ENCODE peak calls at places on chromosome 10, in seven cellular contexts. S, D, M, Y, O, H and U are unnamed samples. For H3K9me3, the result is how much of the 10 kb centered on the place peaks cover.

GRCh38 chr10:61628875-61629513 is 33.7 kb upstream of the CABCOCO1 start:
- DNase-seq in S (no peak), D (peak), M (no peak), Y (peak), O (no peak), H (no peak), U (no peak)

GRCh38 chr10:104336829-104337526 is 1.3 kb downstream of the ITPRIP start:
- DNase-seq in S (no peak), D (peak), M (no peak), Y (peak), O (no peak), H (peak), U (no peak)

GRCh38 chr10:62626817-62627216 is 177.7 kb upstream of the ADO start:
- DNase-seq in S (no peak), D (no peak), M (no peak), Y (no peak), O (no peak), H (no peak), U (no peak)

GRCh38 chr10:117411440-117412428 is 36.5 kb upstream of the PDZD8 start:
- DNase-seq in S (no peak), D (peak), M (no peak), Y (no peak), O (no peak), H (peak), U (no peak)

GRCh38 chr10:82722273-82722672 is 847.3 kb downstream of the NRG3 start:
- DNase-seq in S (no peak), D (no peak), M (no peak), Y (no peak), O (no peak), H (no peak), U (no peak)

GRCh38 chr10:102408728-102409603 is 9.6 kb downstream of the PSD start:
- DNase-seq in S (no peak), D (no peak), M (no peak), Y (no peak), O (no peak), H (peak), U (no peak)

GRCh38 chr10:117621795-117622420 is 79.4 kb downstream of the EMX2 start:
- DNase-seq in S (no peak), D (no peak), M (no peak), Y (no peak), O (no peak), H (no peak), U (no peak)

GRCh38 chr10:68106656-68107055 is 2.6 kb upstream of the MYPN start:
- DNase-seq in S (no peak), D (no peak), M (no peak), Y (no peak), O (no peak), H (no peak), U (peak)

GRCh38 chr10:30812018-30812851 is 182.7 kb upstream of the LYZL2 start:
- DNase-seq in S (no peak), D (peak), M (no peak), Y (no peak), O (no peak), H (no peak), U (no peak)

GRCh38 chr10:53469383-53469782 is 696.8 kb upstream of the MBL2 start:
- DNase-seq in S (no peak), D (no peak), M (no peak), Y (no peak), O (no peak), H (no peak), U (no peak)

GRCh38 chr10:11113156-11113555 is 95.5 kb downstream of the CELF2 start:
- DNase-seq in S (no peak), D (no peak), M (no peak), Y (no peak), O (peak), H (peak), U (no peak)

GRCh38 chr10:29317423-29318021 is 28.7 kb downstream of the LYZL1 start:
- DNase-seq in S (no peak), D (no peak), M (no peak), Y (peak), O (no peak), H (no peak), U (no peak)

GRCh38 chr10:86970152-86970886 is 2.0 kb downstream of the ADIRF start:
- DNase-seq in S (peak), D (no peak), M (no peak), Y (no peak), O (no peak), H (no peak), U (no peak)

GRCh38 chr10:3873728-3874461 is 88.9 kb upstream of the KLF6 start:
- DNase-seq in S (peak), D (peak), M (no peak), Y (peak), O (peak), H (peak), U (peak)

GRCh38 chr10:47316131-47316530 is 6.1 kb upstream of the GDF2 start:
- DNase-seq in S (no peak), D (no peak), M (no peak), Y (no peak), O (no peak), H (no peak), U (no peak)

GRCh38 chr10:121438320-121438719 is 159.9 kb downstream of the FGFR2 start:
- DNase-seq in S (no peak), D (no peak), M (no peak), Y (no peak), O (no peak), H (no peak), U (no peak)

GRCh38 chr10:33291053-33291592 is 43.3 kb downstream of the NRP1 start:
- DNase-seq in S (no peak), D (no peak), M (no peak), Y (peak), O (no peak), H (no peak), U (no peak)

GRCh38 chr10:58465641-58466040 is 47.0 kb upstream of the BICC1 start:
- DNase-seq in S (no peak), D (no peak), M (no peak), Y (no peak), O (no peak), H (no peak), U (no peak)

GRCh38 chr10:72800000-72800740 is 93.4 kb upstream of the OIT3 start:
- DNase-seq in S (no peak), D (peak), M (no peak), Y (peak), O (no peak), H (no peak), U (no peak)

GRCh38 chr10:110279062-110279986 is 25.4 kb downstream of the SMNDC1 start:
- DNase-seq in S (peak), D (peak), M (no peak), Y (peak), O (peak), H (peak), U (no peak)

GRCh38 chr10:11318812-11319598 is 292.4 kb downstream of the USP6NL start:
- DNase-seq in S (no peak), D (no peak), M (no peak), Y (no peak), O (no peak), H (no peak), U (no peak)

GRCh38 chr10:58641095-58641531 is 128.4 kb downstream of the BICC1 start:
- DNase-seq in S (peak), D (no peak), M (no peak), Y (peak), O (no peak), H (no peak), U (no peak)

GRCh38 chr10:43236176-43236850 is 30.6 kb downstream of the RASGEF1A start:
- DNase-seq in S (no peak), D (no peak), M (no peak), Y (no peak), O (no peak), H (no peak), U (no peak)

GRCh38 chr10:31031666-31032514 is at the start of gene ZNF438:
- DNase-seq in S (peak), D (peak), M (peak), Y (peak), O (peak), H (peak), U (peak)

GRCh38 chr10:12981570-12981969 is 19.9 kb downstream of the CCDC3 start:
- DNase-seq in S (peak), D (no peak), M (no peak), Y (no peak), O (no peak), H (no peak), U (no peak)

GRCh38 chr10:92849234-92849525 is 860 bp downstream of the EXOC6 start:
- DNase-seq in S (no peak), D (peak), M (no peak), Y (no peak), O (no peak), H (no peak), U (no peak)

GRCh38 chr10:100653238-100653956 is 92.0 kb upstream of the PAX2 start:
- DNase-seq in S (no peak), D (no peak), M (no peak), Y (no peak), O (no peak), H (no peak), U (no peak)
- TF ChIP-seq EZH2 in S (no peak), D (peak), M (no peak), Y (no peak), O (no peak), H (no peak), U (no peak)

GRCh38 chr10:128009768-128010167 is 102.9 kb downstream of the PTPRE start:
- DNase-seq in S (no peak), D (peak), M (no peak), Y (no peak), O (no peak), H (no peak), U (no peak)

GRCh38 chr10:128009357-128009756 is 102.5 kb downstream of the PTPRE start:
- DNase-seq in S (no peak), D (no peak), M (no peak), Y (no peak), O (no peak), H (no peak), U (no peak)

GRCh38 chr10:128007017-128007416 is 100.1 kb downstream of the PTPRE start:
- DNase-seq in S (no peak), D (peak), M (no peak), Y (no peak), O (no peak), H (no peak), U (no peak)

GRCh38 chr10:128007971-128008370 is 101.1 kb downstream of the PTPRE start:
- DNase-seq in S (no peak), D (no peak), M (no peak), Y (no peak), O (no peak), H (no peak), U (no peak)

DNA sequence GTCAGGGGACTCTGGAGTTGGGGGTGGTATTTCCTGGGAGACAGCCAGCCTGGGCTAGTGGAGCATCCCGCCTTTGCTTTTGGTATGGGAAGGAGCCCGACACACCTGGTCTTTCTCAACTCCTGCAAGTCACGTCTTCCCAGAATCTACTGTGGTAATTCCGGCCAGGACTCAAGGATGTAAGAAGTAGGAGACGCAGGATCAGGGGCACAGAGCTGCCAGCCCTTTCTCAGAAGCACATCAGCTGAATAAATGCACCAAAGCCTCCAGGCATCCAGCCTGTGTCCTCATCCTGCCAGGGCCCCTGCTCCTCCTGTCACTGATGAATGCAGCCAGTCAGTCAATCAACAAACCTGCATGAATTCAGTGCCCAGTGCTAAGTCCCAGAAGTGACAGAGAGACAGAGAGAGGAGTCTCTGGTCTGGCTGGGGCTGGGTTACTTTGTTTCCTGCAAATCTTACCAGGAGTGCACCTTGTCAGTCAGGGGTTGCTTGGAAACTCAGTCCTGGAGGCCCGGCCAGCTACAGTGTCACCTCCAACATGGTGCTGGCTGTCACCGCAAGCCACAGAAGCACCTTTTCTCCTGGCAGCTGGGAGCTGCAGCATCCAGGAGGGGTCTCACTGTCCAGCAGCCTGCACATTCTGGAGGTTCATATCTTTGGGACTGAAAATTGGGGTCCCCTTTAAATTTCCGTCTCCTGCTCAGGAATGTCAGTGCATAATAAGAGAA is 101.8 kb downstream of the PTPRE start:
- DNase-seq in S (no peak), D (no peak), M (no peak), Y (no peak), O (no peak), H (no peak), U (no peak)
- TF ChIP-seq POLR2AphosphoS5 in S (no peak), D (peak), M (no peak), Y (no peak), O (no peak), H (no peak), U (no peak)

DNA sequence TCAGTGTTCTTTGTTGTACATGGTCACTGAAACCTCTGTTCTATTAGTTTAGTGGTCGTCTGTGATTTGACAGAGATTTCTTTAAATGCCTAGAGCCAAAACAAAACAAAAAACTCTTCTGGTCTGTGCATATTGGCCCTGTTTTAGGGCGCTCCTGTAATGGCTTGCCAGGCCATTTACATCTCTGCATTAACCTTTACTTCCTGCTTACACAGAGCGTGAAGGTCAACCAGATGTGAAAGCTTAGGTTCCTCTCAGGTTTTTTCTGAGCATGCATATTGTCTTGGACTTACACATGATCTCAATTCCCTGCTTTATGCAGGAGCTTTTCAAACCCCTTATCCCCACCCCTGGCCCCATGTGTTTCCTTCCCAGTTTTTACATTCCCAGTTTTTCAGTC is 9.6 kb downstream of the ZNF37A start:
- DNase-seq in S (no peak), D (no peak), M (no peak), Y (no peak), O (no peak), H (no peak), U (no peak)
- H3K9me3 ChIP-seq in S (under half), D (under half), M (under half), Y (under half), O (under half), H (under half), U (under half)

GRCh38 chr10:132788180-132788830 is 2.4 kb upstream of the NKX6-2 start:
- DNase-seq in S (no peak), D (no peak), M (no peak), Y (no peak), O (no peak), H (no peak), U (no peak)

GRCh38 chr10:132787253-132788179 is 1.6 kb upstream of the NKX6-2 start:
- DNase-seq in S (no peak), D (no peak), M (no peak), Y (no peak), O (no peak), H (no peak), U (no peak)

GRCh38 chr10:132785433-132786278 is at the start of gene NKX6-2:
- DNase-seq in S (no peak), D (no peak), M (no peak), Y (no peak), O (no peak), H (no peak), U (no peak)

GRCh38 chr10:132786279-132786528 is 257 bp upstream of the NKX6-2 start:
- DNase-seq in S (no peak), D (no peak), M (no peak), Y (no peak), O (no peak), H (no peak), U (no peak)

GRCh38 chr10:132786529-132787252 is 744 bp upstream of the NKX6-2 start:
- DNase-seq in S (no peak), D (no peak), M (no peak), Y (no peak), O (no peak), H (no peak), U (no peak)
- TF ChIP-seq EZH2 in S (no peak), D (peak), M (peak), Y (peak), O (no peak), H (no peak), U (no peak)

DNA sequence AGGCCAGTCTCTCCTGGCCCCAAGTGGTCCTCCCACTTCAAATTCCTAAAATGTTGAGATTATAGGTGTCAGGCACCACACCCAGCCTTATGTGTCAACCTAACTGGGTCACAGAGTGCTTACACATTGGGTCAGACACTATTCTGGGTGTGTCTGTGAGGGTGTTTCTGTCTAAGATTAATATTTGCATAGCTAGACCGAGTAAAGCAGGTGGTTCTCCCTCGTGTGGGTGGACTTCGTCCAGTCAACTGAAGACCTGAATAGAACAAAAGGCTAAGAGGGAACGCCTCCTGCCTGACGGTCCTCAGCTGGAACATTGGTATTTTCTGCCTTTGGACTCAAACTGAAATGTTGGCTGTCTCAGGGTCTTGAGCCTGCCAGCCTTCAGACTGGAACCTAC is 11.5 kb downstream of the PPIF start:
- DNase-seq in S (no peak), D (no peak), M (no peak), Y (peak), O (no peak), H (no peak), U (no peak)
- TF ChIP-seq POLR2AphosphoS5 in S (no peak), D (no peak), M (no peak), Y (no peak), O (no peak), H (no peak), U (no peak)